ENCODE peak calls at places on chromosomes 2 and 18, in seven cellular contexts. One of them, this sample, is unnamed.

GRCh38 chr2:160970052-160970846 is 190.0 kb upstream of the TANK start:
- DNase-seq in HepG2: peak
- DNase-seq in A549: peak
- DNase-seq in IMR-90: peak
- DNase-seq in K562: peak
- DNase-seq in H54: peak
- DNase-seq in NB4: peak
- DNase-seq in this sample: no peak

GRCh38 chr2:86319700-86320369 is 17.6 kb downstream of the REEP1 start:
- DNase-seq in HepG2: no peak
- DNase-seq in A549: no peak
- DNase-seq in IMR-90: no peak
- DNase-seq in K562: no peak
- DNase-seq in H54: no peak
- DNase-seq in NB4: no peak
- DNase-seq in this sample: no peak

GRCh38 chr2:118251427-118251826 is 163.2 kb downstream of the INSIG2 start:
- DNase-seq in HepG2: no peak
- DNase-seq in A549: no peak
- DNase-seq in IMR-90: no peak
- DNase-seq in K562: no peak
- DNase-seq in H54: no peak
- DNase-seq in NB4: no peak
- DNase-seq in this sample: no peak

GRCh38 chr2:113149553-113150257 is 22.3 kb downstream of the IL1RN start:
- DNase-seq in HepG2: no peak
- DNase-seq in A549: no peak
- DNase-seq in IMR-90: no peak
- DNase-seq in K562: no peak
- DNase-seq in H54: no peak
- DNase-seq in NB4: no peak
- DNase-seq in this sample: no peak

GRCh38 chr18:55869965-55870585 is 282.1 kb upstream of the TCF4 start:
- DNase-seq in HepG2: no peak
- DNase-seq in A549: no peak
- DNase-seq in IMR-90: peak
- DNase-seq in K562: no peak
- DNase-seq in H54: no peak
- DNase-seq in NB4: no peak
- DNase-seq in this sample: no peak

GRCh38 chr2:174035981-174036742 is 71.0 kb upstream of the SP3 start:
- DNase-seq in HepG2: no peak
- DNase-seq in A549: no peak
- DNase-seq in IMR-90: peak
- DNase-seq in K562: peak
- DNase-seq in H54: peak
- DNase-seq in NB4: peak
- DNase-seq in this sample: no peak

GRCh38 chr18:30486856-30487255 is 555.7 kb downstream of the DSC3 start:
- DNase-seq in HepG2: no peak
- DNase-seq in A549: no peak
- DNase-seq in IMR-90: no peak
- DNase-seq in K562: no peak
- DNase-seq in H54: no peak
- DNase-seq in NB4: no peak
- DNase-seq in this sample: no peak

GRCh38 chr2:102033028-102033749 is 41.4 kb downstream of the IL1R2 start:
- DNase-seq in HepG2: peak
- DNase-seq in A549: peak
- DNase-seq in IMR-90: peak
- DNase-seq in K562: peak
- DNase-seq in H54: no peak
- DNase-seq in NB4: peak
- DNase-seq in this sample: no peak

GRCh38 chr2:172244419-172245130 is 141.9 kb upstream of the DLX2 start:
- DNase-seq in HepG2: no peak
- DNase-seq in A549: no peak
- DNase-seq in IMR-90: peak
- DNase-seq in K562: no peak
- DNase-seq in H54: no peak
- DNase-seq in NB4: no peak
- DNase-seq in this sample: no peak

GRCh38 chr2:180122874-180123273 is 115.8 kb upstream of the CWC22 start:
- DNase-seq in HepG2: no peak
- DNase-seq in A549: peak
- DNase-seq in IMR-90: peak
- DNase-seq in K562: no peak
- DNase-seq in H54: no peak
- DNase-seq in NB4: no peak
- DNase-seq in this sample: no peak

GRCh38 chr2:35468271-35468670 is 887.3 kb upstream of the CRIM1 start:
- DNase-seq in HepG2: no peak
- DNase-seq in A549: no peak
- DNase-seq in IMR-90: no peak
- DNase-seq in K562: no peak
- DNase-seq in H54: no peak
- DNase-seq in NB4: no peak
- DNase-seq in this sample: no peak

GRCh38 chr2:189933911-189934399 is 128.6 kb downstream of the MSTN start:
- DNase-seq in HepG2: no peak
- DNase-seq in A549: peak
- DNase-seq in IMR-90: peak
- DNase-seq in K562: no peak
- DNase-seq in H54: peak
- DNase-seq in NB4: no peak
- DNase-seq in this sample: no peak

GRCh38 chr18:38493991-38494559 is 928.5 kb upstream of the CELF4 start:
- DNase-seq in HepG2: no peak
- DNase-seq in A549: no peak
- DNase-seq in IMR-90: no peak
- DNase-seq in K562: no peak
- DNase-seq in H54: no peak
- DNase-seq in NB4: no peak
- DNase-seq in this sample: no peak

GRCh38 chr2:8525582-8526402 is 156.1 kb upstream of the ID2 start:
- DNase-seq in HepG2: peak
- DNase-seq in A549: peak
- DNase-seq in IMR-90: peak
- DNase-seq in K562: peak
- DNase-seq in H54: no peak
- DNase-seq in NB4: peak
- DNase-seq in this sample: peak

GRCh38 chr18:79887181-79888000 is 64.1 kb downstream of the SLC66A2 start:
- DNase-seq in HepG2: no peak
- DNase-seq in A549: no peak
- DNase-seq in IMR-90: no peak
- DNase-seq in K562: no peak
- DNase-seq in H54: no peak
- DNase-seq in NB4: no peak
- DNase-seq in this sample: peak

DNA sequence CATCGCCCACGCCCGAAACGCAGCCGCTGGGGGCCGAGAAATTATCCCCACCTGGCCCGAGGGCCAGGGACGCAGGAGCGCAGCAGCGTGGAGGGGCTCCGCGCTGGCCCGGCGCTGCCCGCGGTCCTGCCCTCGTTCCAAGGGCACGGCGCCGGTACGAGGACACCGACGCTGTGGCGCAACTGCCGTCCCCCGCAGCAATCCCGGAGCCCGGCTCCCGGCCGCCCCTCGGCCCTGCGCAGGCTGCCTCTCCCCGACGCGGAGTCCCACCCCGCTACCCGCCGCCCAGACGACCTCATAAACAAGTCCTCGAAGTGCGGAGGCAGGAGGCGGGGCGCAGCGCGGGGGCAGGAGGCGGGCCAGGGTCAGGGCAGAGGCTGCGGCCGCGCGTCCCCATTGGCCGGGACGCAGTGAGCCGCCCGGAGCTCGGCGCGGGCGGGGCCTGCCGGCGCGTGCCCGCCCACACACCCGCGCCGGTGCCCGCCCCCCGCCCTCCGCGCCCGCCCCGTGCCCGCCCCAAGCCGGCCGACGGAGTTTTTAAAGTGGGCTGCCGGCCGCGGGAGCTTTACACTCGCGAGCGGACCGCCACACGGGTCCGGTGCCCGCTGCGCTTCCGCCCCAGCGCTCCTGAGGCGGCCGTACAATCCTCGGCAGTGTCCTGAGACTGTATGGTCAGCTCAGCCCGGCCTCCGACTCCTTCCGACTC is at the start of gene EPAS1:
- DNase-seq in HepG2: peak
- DNase-seq in A549: peak
- DNase-seq in IMR-90: peak
- DNase-seq in K562: peak
- DNase-seq in H54: peak
- DNase-seq in NB4: peak
- DNase-seq in this sample: peak
- TF ChIP-seq POLR2A in HepG2: no peak
- TF ChIP-seq POLR2A in A549: peak
- TF ChIP-seq POLR2A in IMR-90: peak
- TF ChIP-seq POLR2A in K562: peak
- TF ChIP-seq POLR2A in H54: peak
- TF ChIP-seq POLR2A in NB4: no peak
- TF ChIP-seq POLR2A in this sample: no peak

DNA sequence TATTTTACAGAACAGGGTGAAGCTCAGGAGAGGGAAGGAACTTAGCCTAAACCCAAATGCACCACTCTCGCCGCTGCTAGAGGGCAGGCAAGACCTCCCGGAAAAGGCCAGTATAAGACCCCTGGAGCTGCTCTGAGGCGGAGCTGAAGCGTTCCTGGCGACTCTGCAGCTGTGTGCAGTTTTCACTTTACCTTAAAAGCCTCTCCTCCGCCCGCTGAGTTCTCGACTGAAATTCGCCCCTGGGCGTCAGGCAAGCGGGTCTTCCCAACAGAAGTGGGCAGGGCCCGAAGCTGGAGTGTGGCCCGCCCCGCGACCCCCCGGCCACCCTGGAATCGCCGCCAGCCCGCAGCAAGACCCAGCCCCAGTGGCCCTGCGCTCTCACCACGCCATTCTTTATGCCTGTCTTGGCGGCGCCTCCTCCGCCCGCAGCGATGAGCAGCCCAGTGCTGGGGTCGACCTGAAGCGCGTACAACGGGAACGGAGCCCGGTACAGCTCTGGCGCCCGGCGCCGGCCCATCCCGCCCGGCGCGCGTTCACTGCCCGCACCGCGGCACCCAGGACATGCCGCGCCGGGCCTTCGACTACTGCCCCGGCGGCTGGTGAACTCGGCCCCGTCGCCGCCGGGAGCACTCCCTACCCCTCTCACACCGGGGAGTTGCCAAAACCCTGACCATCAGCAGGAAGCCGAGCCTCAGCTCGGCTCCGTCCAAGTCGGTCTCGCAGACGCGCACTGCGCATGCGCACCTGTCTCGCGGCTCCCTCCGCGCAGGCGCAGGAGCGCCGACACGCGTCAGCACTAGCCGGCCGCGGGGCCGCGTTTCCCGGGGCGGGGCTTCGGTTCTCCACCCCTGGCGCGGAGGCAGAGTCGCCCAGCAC is at the start of gene PREB:
- DNase-seq in HepG2: peak
- DNase-seq in A549: peak
- DNase-seq in IMR-90: peak
- DNase-seq in K562: peak
- DNase-seq in H54: peak
- DNase-seq in NB4: peak
- DNase-seq in this sample: peak
- TF ChIP-seq POLR2A in HepG2: peak
- TF ChIP-seq POLR2A in A549: peak
- TF ChIP-seq POLR2A in IMR-90: peak
- TF ChIP-seq POLR2A in K562: peak
- TF ChIP-seq POLR2A in H54: peak
- TF ChIP-seq POLR2A in NB4: peak
- TF ChIP-seq POLR2A in this sample: peak

GRCh38 chr2:65020943-65021528 is 31.8 kb downstream of the SLC1A4 start:
- DNase-seq in HepG2: no peak
- DNase-seq in A549: no peak
- DNase-seq in IMR-90: no peak
- DNase-seq in K562: no peak
- DNase-seq in H54: no peak
- DNase-seq in NB4: no peak
- DNase-seq in this sample: no peak
- TF ChIP-seq POLR2A in HepG2: no peak
- TF ChIP-seq POLR2A in A549: no peak
- TF ChIP-seq POLR2A in IMR-90: no peak
- TF ChIP-seq POLR2A in K562: no peak
- TF ChIP-seq POLR2A in H54: no peak
- TF ChIP-seq POLR2A in NB4: no peak
- TF ChIP-seq POLR2A in this sample: no peak

GRCh38 chr2:84729224-84729623 is 151.7 kb downstream of the TRABD2A start:
- DNase-seq in HepG2: no peak
- DNase-seq in A549: no peak
- DNase-seq in IMR-90: no peak
- DNase-seq in K562: no peak
- DNase-seq in H54: no peak
- DNase-seq in NB4: no peak
- DNase-seq in this sample: no peak
- TF ChIP-seq POLR2A in HepG2: no peak
- TF ChIP-seq POLR2A in A549: no peak
- TF ChIP-seq POLR2A in IMR-90: no peak
- TF ChIP-seq POLR2A in K562: no peak
- TF ChIP-seq POLR2A in H54: no peak
- TF ChIP-seq POLR2A in NB4: no peak
- TF ChIP-seq POLR2A in this sample: no peak

GRCh38 chr2:233854241-233854981 is at the start of gene HJURP:
- DNase-seq in HepG2: peak
- DNase-seq in A549: peak
- DNase-seq in IMR-90: peak
- DNase-seq in K562: peak
- DNase-seq in H54: peak
- DNase-seq in NB4: peak
- DNase-seq in this sample: peak
- TF ChIP-seq POLR2A in HepG2: peak
- TF ChIP-seq POLR2A in A549: peak
- TF ChIP-seq POLR2A in IMR-90: peak
- TF ChIP-seq POLR2A in K562: peak
- TF ChIP-seq POLR2A in H54: peak
- TF ChIP-seq POLR2A in NB4: peak
- TF ChIP-seq POLR2A in this sample: peak